ENCODE peak calls at places on chromosomes 12 and 14, in ten cellular contexts. A is H1, T is lower leg skin, K is body of pancreas, N is heart left ventricle, W is uterus, F is stomach, U is ovary, S is H54, P is sigmoid colon. V is an unnamed sample.

GRCh38 chr14:80212025-80212402 is 710 bp upstream of the DIO2 start:
- DNase-seq in A (no peak), T (no peak), K (no peak), N (no peak), W (no peak), F (no peak), U (no peak), S (no peak), P (no peak), V (no peak)

GRCh38 chr14:54444701-54445100 is 3.5 kb upstream of the CNIH1 start:
- DNase-seq in A (no peak), T (no peak), K (no peak), N (no peak), W (no peak), F (no peak), U (no peak), S (no peak), P (no peak), V (no peak)

GRCh38 chr14:73457935-73458218 is 469 bp downstream of the NUMB start:
- DNase-seq in A (no peak), T (peak), K (peak), N (peak), W (no peak), F (peak), U (peak), S (no peak), P (no peak), V (peak)

GRCh38 chr12:91913651-91914050 is 232.0 kb downstream of the BTG1 start:
- DNase-seq in A (no peak), T (no peak), K (no peak), N (no peak), W (no peak), F (no peak), U (no peak), S (no peak), P (no peak), V (no peak)

GRCh38 chr14:23141706-23142467 is 22.8 kb upstream of the CEBPE start:
- DNase-seq in A (no peak), T (no peak), K (peak), N (peak), W (peak), F (peak), U (no peak), S (peak), P (peak), V (no peak)

GRCh38 chr12:41795066-41795465 is 349.6 kb downstream of the GXYLT1 start:
- DNase-seq in A (no peak), T (no peak), K (no peak), N (no peak), W (no peak), F (no peak), U (no peak), S (no peak), P (no peak), V (no peak)

GRCh38 chr14:79971330-79971729 is 240.0 kb downstream of the DIO2 start:
- DNase-seq in A (no peak), T (peak), K (no peak), N (no peak), W (peak), F (no peak), U (no peak), S (no peak), P (no peak), V (no peak)

GRCh38 chr12:106051853-106052531 is 86.8 kb downstream of the NUAK1 start:
- DNase-seq in A (no peak), T (no peak), K (no peak), N (no peak), W (no peak), F (no peak), U (no peak), S (no peak), P (no peak), V (no peak)

GRCh38 chr12:53102883-53103807 is at the start of gene SOAT2:
- DNase-seq in A (no peak), T (no peak), K (no peak), N (no peak), W (no peak), F (no peak), U (no peak), S (no peak), P (peak), V (no peak)

GRCh38 chr12:56350662-56351061 is 9.2 kb downstream of the STAT2 start:
- DNase-seq in A (no peak), T (no peak), K (no peak), N (no peak), W (no peak), F (no peak), U (no peak), S (no peak), P (no peak), V (no peak)

GRCh38 chr12:10940389-10940788 is 1.3 kb upstream of the TAS2R14 start:
- DNase-seq in A (no peak), T (no peak), K (no peak), N (no peak), W (no peak), F (no peak), U (no peak), S (peak), P (no peak), V (no peak)

GRCh38 chr12:94575024-94575423 is 75.3 kb downstream of the TMCC3 start:
- DNase-seq in A (no peak), T (no peak), K (no peak), N (no peak), W (no peak), F (no peak), U (no peak), S (no peak), P (no peak), V (no peak)

GRCh38 chr12:124543052-124543590 is 24.3 kb downstream of the NCOR2 start:
- DNase-seq in A (no peak), T (no peak), K (no peak), N (no peak), W (no peak), F (no peak), U (peak), S (no peak), P (no peak), V (peak)

GRCh38 chr12:117121456-117121855 is 22.2 kb upstream of the TESC start:
- DNase-seq in A (no peak), T (no peak), K (no peak), N (no peak), W (no peak), F (no peak), U (no peak), S (no peak), P (no peak), V (no peak)

GRCh38 chr12:18629916-18630315 is 107.9 kb downstream of the PLCZ1 start:
- DNase-seq in A (no peak), T (no peak), K (no peak), N (no peak), W (no peak), F (no peak), U (no peak), S (no peak), P (no peak), V (no peak)

GRCh38 chr14:52338282-52338681 is 24.2 kb downstream of the PTGER2 start:
- DNase-seq in A (no peak), T (no peak), K (no peak), N (no peak), W (no peak), F (no peak), U (no peak), S (no peak), P (no peak), V (no peak)

GRCh38 chr12:94671917-94672316 is 21.6 kb upstream of the TMCC3 start:
- DNase-seq in A (no peak), T (no peak), K (no peak), N (no peak), W (no peak), F (no peak), U (no peak), S (no peak), P (no peak), V (no peak)

GRCh38 chr12:19643635-19644034 is 204.3 kb downstream of the AEBP2 start:
- DNase-seq in A (no peak), T (no peak), K (no peak), N (no peak), W (peak), F (no peak), U (no peak), S (peak), P (no peak), V (no peak)

GRCh38 chr14:49774111-49774510 is 6.2 kb downstream of the KLHDC2 start:
- DNase-seq in A (no peak), T (no peak), K (no peak), N (no peak), W (no peak), F (no peak), U (no peak), S (no peak), P (no peak), V (no peak)

GRCh38 chr12:105559292-105559691 is 228.8 kb downstream of the C12orf75 start:
- DNase-seq in A (no peak), T (no peak), K (no peak), N (no peak), W (no peak), F (no peak), U (no peak), S (no peak), P (no peak), V (no peak)

GRCh38 chr14:21543426-21544350 is 17.5 kb upstream of the SALL2 start:
- DNase-seq in A (no peak), T (no peak), K (no peak), N (no peak), W (no peak), F (no peak), U (no peak), S (no peak), P (no peak), V (no peak)

GRCh38 chr14:79856357-79856756 is 354.9 kb downstream of the DIO2 start:
- DNase-seq in A (no peak), T (no peak), K (no peak), N (no peak), W (no peak), F (no peak), U (no peak), S (no peak), P (no peak), V (no peak)

GRCh38 chr12:12883369-12884001 is 7.9 kb upstream of the GPRC5A start:
- DNase-seq in A (no peak), T (no peak), K (no peak), N (no peak), W (no peak), F (peak), U (no peak), S (no peak), P (peak), V (no peak)

GRCh38 chr12:12877789-12878455 is 13.4 kb upstream of the GPRC5A start:
- DNase-seq in A (no peak), T (no peak), K (no peak), N (no peak), W (no peak), F (no peak), U (no peak), S (no peak), P (no peak), V (no peak)

GRCh38 chr12:12882288-12882687 is 9.1 kb upstream of the GPRC5A start:
- DNase-seq in A (no peak), T (no peak), K (no peak), N (no peak), W (no peak), F (no peak), U (no peak), S (no peak), P (no peak), V (no peak)

GRCh38 chr12:12880537-12880936 is 10.8 kb upstream of the GPRC5A start:
- DNase-seq in A (no peak), T (no peak), K (no peak), N (no peak), W (no peak), F (no peak), U (no peak), S (no peak), P (peak), V (no peak)

DNA sequence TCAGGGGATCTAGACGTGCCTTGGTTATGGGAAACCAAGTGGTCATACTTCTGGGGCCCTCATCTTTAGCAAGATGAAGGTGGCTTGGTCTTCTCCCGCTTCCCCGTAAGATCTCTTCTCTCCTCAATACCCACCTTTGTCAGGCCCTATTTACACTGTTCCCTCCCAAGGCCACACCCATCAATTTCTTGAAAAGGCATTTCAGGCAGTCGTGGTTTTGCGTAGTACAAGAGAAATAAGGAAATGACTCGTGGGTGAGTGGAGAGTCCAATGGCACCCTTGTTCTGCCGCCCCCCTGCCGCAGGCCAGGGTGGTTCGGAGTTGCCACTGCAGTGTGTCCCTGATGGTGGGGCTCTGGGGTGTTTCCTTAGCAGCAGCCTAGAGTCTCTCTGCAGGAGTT is 9.9 kb upstream of the GPRC5A start:
- DNase-seq in A (no peak), T (no peak), K (no peak), N (no peak), W (no peak), F (no peak), U (no peak), S (peak), P (peak), V (no peak)
- TF ChIP-seq POLR2A in A (no peak), T (no peak), K (no peak), N (no peak), W (no peak), F (no peak), U (no peak), S (no peak), P (no peak), V (no peak)

DNA sequence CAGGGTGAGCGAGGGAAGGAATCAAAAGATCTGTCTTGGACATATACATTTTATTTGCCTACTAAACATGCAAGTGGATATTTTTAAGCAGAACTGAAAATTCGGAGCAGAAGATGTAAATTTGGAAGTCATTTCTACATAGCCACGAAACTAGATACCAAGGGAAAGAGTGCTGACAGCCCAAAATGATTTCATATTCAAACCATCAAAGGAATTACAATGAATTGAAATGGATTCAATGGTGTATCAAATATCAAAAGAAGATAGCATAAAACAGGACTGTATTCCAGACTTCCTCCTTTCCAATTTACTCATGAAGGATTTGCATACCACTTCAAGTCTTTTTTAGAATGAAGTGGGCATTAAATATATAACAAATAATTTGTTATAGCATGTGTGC is 313.5 kb upstream of the KITLG start:
- DNase-seq in A (no peak), T (no peak), K (no peak), N (no peak), W (no peak), F (no peak), U (no peak), S (no peak), P (no peak), V (no peak)
- TF ChIP-seq POLR2A in A (no peak), T (no peak), K (no peak), N (no peak), W (no peak), F (no peak), U (no peak), S (no peak), P (no peak), V (no peak)

GRCh38 chr12:63045020-63045860 is 105.8 kb downstream of the AVPR1A start:
- DNase-seq in A (no peak), T (no peak), K (no peak), N (no peak), W (no peak), F (no peak), U (no peak), S (peak), P (no peak), V (no peak)
- TF ChIP-seq POLR2A in A (no peak), T (no peak), K (no peak), N (no peak), W (no peak), F (no peak), U (no peak), S (no peak), P (no peak), V (no peak)

GRCh38 chr12:54292083-54292930 is 8.5 kb downstream of the NFE2 start:
- DNase-seq in A (no peak), T (no peak), K (no peak), N (peak), W (no peak), F (no peak), U (no peak), S (no peak), P (no peak), V (no peak)
- TF ChIP-seq POLR2A in A (no peak), T (no peak), K (no peak), N (no peak), W (no peak), F (no peak), U (no peak), S (no peak), P (no peak), V (peak)

GRCh38 chr12:13100882-13101769 is 2.3 kb downstream of the GSG1 start:
- DNase-seq in A (peak), T (peak), K (peak), N (peak), W (peak), F (peak), U (peak), S (peak), P (peak), V (peak)
- TF ChIP-seq POLR2A in A (peak), T (no peak), K (peak), N (peak), W (no peak), F (no peak), U (peak), S (peak), P (no peak), V (peak)

GRCh38 chr12:31890295-31891285 is 68.6 kb upstream of the RESF1 start:
- DNase-seq in A (no peak), T (no peak), K (no peak), N (no peak), W (no peak), F (no peak), U (no peak), S (no peak), P (no peak), V (no peak)

GRCh38 chr12:31887109-31887811 is 72.0 kb upstream of the RESF1 start:
- DNase-seq in A (no peak), T (no peak), K (no peak), N (no peak), W (no peak), F (no peak), U (no peak), S (no peak), P (no peak), V (no peak)
- TF ChIP-seq POLR2A in A (no peak), T (no peak), K (no peak), N (no peak), W (no peak), F (no peak), U (no peak), S (no peak), P (no peak), V (no peak)

V was measured in erythroblast.